ENCODE peak calls at places on chromosomes 1 and 21, in six cellular contexts. H, X, F, C, V and J are unnamed samples.

GRCh38 chr21:37405629-37406028 is 39.1 kb downstream of the DYRK1A start:
- DNase-seq in X (no peak), C (no peak), V (no peak), H (no peak), F (no peak), J (no peak)

GRCh38 chr1:21100496-21100895 is 76.2 kb downstream of the EIF4G3 start:
- DNase-seq in F (no peak), V (no peak), X (no peak), H (no peak), C (no peak), J (no peak)

GRCh38 chr1:36083635-36084501 is at the start of gene TEKT2:
- DNase-seq in V (no peak), F (no peak), C (no peak), X (no peak), H (no peak), J (peak)

GRCh38 chr1:67700692-67701410 is 15.8 kb downstream of the GADD45A start:
- DNase-seq in F (no peak), H (no peak), C (no peak), V (peak), X (no peak), J (peak)

GRCh38 chr1:22323846-22324504 is 127.7 kb upstream of the ZBTB40 start:
- DNase-seq in F (no peak), C (no peak), X (no peak), H (no peak), V (no peak), J (no peak)

GRCh38 chr1:202638019-202638887 is 72.0 kb downstream of the SYT2 start:
- DNase-seq in H (no peak), C (no peak), V (no peak), F (no peak), X (no peak), J (no peak)

GRCh38 chr21:38460171-38460742 is 38.0 kb downstream of the ERG start:
- DNase-seq in V (no peak), F (no peak), H (no peak), C (no peak), X (no peak), J (no peak)

GRCh38 chr21:42390193-42390592 is 5.7 kb downstream of the TMPRSS3 start:
- DNase-seq in F (no peak), X (no peak), H (no peak), C (no peak), V (no peak), J (no peak)

GRCh38 chr21:34887729-34888568 is 161.2 kb downstream of the RUNX1 start:
- DNase-seq in F (peak), X (peak), V (peak), C (peak), H (peak), J (peak)

GRCh38 chr1:115672224-115673009 is 30.6 kb downstream of the VANGL1 start:
- DNase-seq in V (no peak), C (no peak), X (no peak), H (no peak), F (no peak), J (no peak)